ENCODE peak calls at places on chromosomes 11 and 22, in seven cellular contexts. M, S, Q, O, X, R and B are unnamed samples.

GRCh38 chr11:107859459-107860239 is 1.1 kb upstream of the SLC35F2 start:
- DNase-seq in M (no peak), S (no peak), Q (peak), O (peak), X (no peak), R (peak), B (peak)

GRCh38 chr11:64419257-64419790 is 60.4 kb downstream of the RPS6KA4 start:
- DNase-seq in M (no peak), S (no peak), Q (no peak), O (no peak), X (no peak), R (no peak), B (no peak)

GRCh38 chr11:44310198-44310455 is 188 bp upstream of the ALX4 start:
- DNase-seq in M (no peak), S (no peak), Q (no peak), O (no peak), X (no peak), R (no peak), B (no peak)

GRCh38 chr22:23847991-23848864 is 9.4 kb upstream of the DERL3 start:
- DNase-seq in M (no peak), S (no peak), Q (no peak), O (no peak), X (no peak), R (peak), B (peak)

GRCh38 chr11:72348250-72348649 is 86.1 kb downstream of the CLPB start:
- DNase-seq in M (no peak), S (no peak), Q (no peak), O (peak), X (no peak), R (no peak), B (no peak)

GRCh38 chr11:44950036-44950624 is 553 bp downstream of the TP53I11 start:
- DNase-seq in M (no peak), S (peak), Q (peak), O (peak), X (peak), R (peak), B (peak)

GRCh38 chr22:40256501-40256900 is 78.8 kb downstream of the TNRC6B start:
- DNase-seq in M (no peak), S (no peak), Q (no peak), O (no peak), X (no peak), R (no peak), B (no peak)

GRCh38 chr11:103596323-103596722 is 440.1 kb upstream of the DDI1 start:
- DNase-seq in M (no peak), S (no peak), Q (no peak), O (peak), X (no peak), R (no peak), B (no peak)

GRCh38 chr22:39017596-39018365 is 3.1 kb upstream of the APOBEC3D start:
- DNase-seq in M (no peak), S (no peak), Q (no peak), O (no peak), X (no peak), R (no peak), B (no peak)

GRCh38 chr11:2293396-2294339 is 8.1 kb downstream of the C11orf21 start:
- DNase-seq in M (no peak), S (no peak), Q (no peak), O (no peak), X (peak), R (peak), B (peak)

GRCh38 chr11:69931060-69931910 is 112.1 kb upstream of the FGF3 start:
- DNase-seq in M (no peak), S (no peak), Q (no peak), O (no peak), X (peak), R (no peak), B (no peak)

GRCh38 chr22:19559324-19559811 is 35.2 kb upstream of the CLDN5 start:
- DNase-seq in M (no peak), S (no peak), Q (no peak), O (peak), X (no peak), R (no peak), B (no peak)